ENCODE peak calls at places on chromosomes 5 and 9, in eight cellular contexts. V is 8988T; M is activated CD4-positive, alpha-beta T cell treated with anti-CD3 and anti-CD28 coated beads, Interleukin-2, amount 50 U/mL, for 48 hours; E is central memory CD4-positive, alpha-beta T cell; I is NCI-H69; A is left ventricle myocardium inferior; X is stimulated activated CD4-positive, alpha-beta T cell treated with anti-CD3 and anti-CD28 coated beads, Interleukin-4, amount 100 ng/mL, for 1 hour; H is stimulated activated naive CD8-positive, alpha-beta T cell treated with anti-CD3 and anti-CD28 coated beads, Interleukin-15, amount 100 ng/mL, for 72 hours. W is an unnamed sample.

GRCh38 chr9:134069536-134070399 is 1.9 kb upstream of the BRD3 start:
- DNase-seq in M (no peak), V (no peak), X (no peak), A (no peak), H (no peak), E (no peak), I (no peak), W (peak; percentile 35)

GRCh38 chr5:153523831-153524230 is 33.4 kb downstream of the GRIA1 start:
- DNase-seq in H (no peak), M (no peak), I (no peak), E (no peak), X (no peak), V (no peak), A (peak; percentile 21), W (no peak)

GRCh38 chr5:116423091-116423490 is 151.5 kb downstream of the SEMA6A start:
- DNase-seq in I (peak; percentile 79), X (no peak), V (no peak), E (no peak), H (no peak), A (no peak), M (no peak), W (no peak)

GRCh38 chr5:74206571-74207550 is 433.7 kb downstream of the ENC1 start:
- DNase-seq in V (no peak), I (peak; percentile 98), E (no peak), X (no peak), M (no peak), A (peak; percentile 56), H (no peak), W (no peak)

GRCh38 chr9:129242191-129242953 is 64.3 kb upstream of the IER5L start:
- DNase-seq in M (no peak), A (peak; percentile 5), H (no peak), E (no peak), I (peak; percentile 33), V (no peak), X (no peak), W (no peak)

GRCh38 chr5:179127136-179128040 is 67.2 kb downstream of the ZNF354C start:
- DNase-seq in V (no peak), H (no peak), I (no peak), M (no peak), A (no peak), E (no peak), X (no peak), W (peak; percentile 43)

GRCh38 chr9:99197124-99197630 is 24.6 kb downstream of the ALG2 start:
- DNase-seq in H (no peak), A (no peak), M (no peak), V (no peak), E (no peak), I (peak; percentile 95), X (no peak), W (no peak)

GRCh38 chr5:542693-543311 is 18.6 kb upstream of the SLC9A3 start:
- DNase-seq in V (no peak), I (no peak), X (no peak), E (no peak), M (no peak), H (no peak), A (peak; percentile 11), W (peak; percentile 44)

GRCh38 chr5:78627766-78628165 is 20.8 kb downstream of the LHFPL2 start:
- DNase-seq in M (no peak), E (no peak), H (no peak), X (no peak), A (no peak), I (peak; percentile 10), V (no peak), W (no peak)

GRCh38 chr5:65161655-65162054 is 320.1 kb downstream of the ADAMTS6 start:
- DNase-seq in X (no peak), V (no peak), H (no peak), A (no peak), E (no peak), M (no peak), I (no peak), W (no peak)

GRCh38 chr5:89513299-89514044 is 630.5 kb upstream of the MEF2C start:
- DNase-seq in V (no peak), I (no peak), E (no peak), M (no peak), H (no peak), X (no peak), A (no peak), W (no peak)

GRCh38 chr9:86868611-86869010 is 78.7 kb downstream of the GAS1 start:
- DNase-seq in X (no peak), I (no peak), M (no peak), H (no peak), V (no peak), A (no peak), E (no peak), W (no peak)

GRCh38 chr5:97078958-97079357 is 63.5 kb downstream of the LIX1 start:
- DNase-seq in H (no peak), A (no peak), M (no peak), E (no peak), X (no peak), V (no peak), I (peak; percentile 29), W (peak; percentile 53)

GRCh38 chr5:57316798-57317327 is 143.0 kb downstream of the GPBP1 start:
- DNase-seq in M (no peak), X (no peak), H (no peak), V (no peak), I (no peak), A (no peak), E (no peak), W (no peak)

GRCh38 chr5:131769961-131770360 is 26.9 kb downstream of the FNIP1 start:
- DNase-seq in X (no peak), I (no peak), M (no peak), E (no peak), V (no peak), H (no peak), A (no peak), W (no peak)

GRCh38 chr5:135013947-135014570 is 20.0 kb downstream of the PITX1 start:
- DNase-seq in V (no peak), H (no peak), X (no peak), E (no peak), I (peak; percentile 12), M (no peak), A (no peak), W (no peak)

GRCh38 chr5:116455061-116455460 is 119.6 kb downstream of the SEMA6A start:
- DNase-seq in I (no peak), V (no peak), X (no peak), H (no peak), A (no peak), M (no peak), E (no peak), W (no peak)

GRCh38 chr5:58447231-58447630 is 12.7 kb downstream of the PLK2 start:
- DNase-seq in V (no peak), X (no peak), I (no peak), E (no peak), H (no peak), A (no peak), M (no peak), W (no peak)

GRCh38 chr9:137982132-137982666 is 104.6 kb downstream of the CACNA1B start:
- DNase-seq in E (no peak), I (peak; percentile 34), M (no peak), A (no peak), X (no peak), V (no peak), H (no peak), W (no peak)

GRCh38 chr5:157108961-157109360 is at the start of gene HAVCR2:
- DNase-seq in V (no peak), H (peak; percentile 44), X (peak; percentile 32), M (peak; percentile 67), A (no peak), I (no peak), E (peak; percentile 52), W (peak; percentile 90)

GRCh38 chr5:138668981-138669380 is 84.2 kb upstream of the CTNNA1 start:
- DNase-seq in I (no peak), X (no peak), E (no peak), M (no peak), A (no peak), V (no peak), H (no peak), W (no peak)

GRCh38 chr5:169280286-169280685 is 20.7 kb downstream of the SLIT3 start:
- DNase-seq in E (no peak), V (no peak), H (no peak), I (peak; percentile 7), X (no peak), M (no peak), A (no peak), W (no peak)

GRCh38 chr9:89878687-89879086 is 273.9 kb downstream of the GADD45G start:
- DNase-seq in H (no peak), V (no peak), X (no peak), M (no peak), A (peak; percentile 88), E (no peak), I (peak; percentile 94), W (no peak)

W was measured in CD14-positive monocyte.